ENCODE peak calls at places on chromosomes 16 and 17, in five cellular contexts. T is activated T-cell treated with anti-CD3 and anti-CD28 coated beads for 1 hour, Q is H9, E is psoas muscle, L is heart right ventricle. W is an unnamed sample.

GRCh38 chr16:81522141-81522701 is 77.6 kb downstream of the CMIP start:
- DNase-seq in T (no peak), Q (peak; percentile 78), E (peak; percentile 14), L (no peak), W (no peak)

GRCh38 chr17:53492532-53492931 is 330.2 kb upstream of the KIF2B start:
- DNase-seq in T (no peak), Q (no peak), E (no peak), L (no peak), W (no peak)

GRCh38 chr17:1724869-1725641 is 551 bp downstream of the WDR81 start:
- DNase-seq in T (no peak), Q (no peak), E (peak; percentile 73), L (no peak), W (peak; percentile 56)

GRCh38 chr17:11031787-11032186 is 193.9 kb upstream of the PIRT start:
- DNase-seq in T (no peak), Q (peak; percentile 83), E (no peak), L (no peak), W (no peak)

GRCh38 chr16:49350265-49351103 is 23.1 kb upstream of the C16orf78 start:
- DNase-seq in T (peak; percentile 22), Q (peak; percentile 73), E (peak; percentile 74), L (peak; percentile 67), W (peak; percentile 75)

GRCh38 chr16:57361384-57361783 is 2.8 kb downstream of the CCL22 start:
- DNase-seq in T (no peak), Q (no peak), E (no peak), L (no peak), W (no peak)

GRCh38 chr17:29573871-29574731 is 5.6 kb downstream of the TP53I13 start:
- DNase-seq in T (no peak), Q (no peak), E (no peak), L (no peak), W (no peak)

GRCh38 chr16:85151603-85152413 is 39.5 kb upstream of the CIBAR2 start:
- DNase-seq in T (no peak), Q (no peak), E (peak; percentile 86), L (peak; percentile 83), W (peak; percentile 91)

GRCh38 chr16:24054649-24055560 is 201.2 kb upstream of the CACNG3 start:
- DNase-seq in T (no peak), Q (peak; percentile 68), E (no peak), L (no peak), W (no peak)

GRCh38 chr17:9928601-9929341 is 23.7 kb upstream of the RCVRN start:
- DNase-seq in T (no peak), Q (peak; percentile 80), E (no peak), L (no peak), W (no peak)

GRCh38 chr16:72474511-72475123 is 302.7 kb upstream of the PMFBP1 start:
- DNase-seq in T (no peak), Q (no peak), E (no peak), L (no peak), W (no peak)

GRCh38 chr16:83802135-83802534 is 5.6 kb upstream of the HSBP1 start:
- DNase-seq in T (no peak), Q (no peak), E (no peak), L (no peak), W (no peak)

GRCh38 chr16:82987767-82988166 is 361.0 kb downstream of the CDH13 start:
- DNase-seq in T (no peak), Q (no peak), E (no peak), L (no peak), W (no peak)

GRCh38 chr17:49497147-49498036 is 2.3 kb downstream of the NGFR start:
- DNase-seq in T (no peak), Q (peak; percentile 87), E (peak; percentile 84), L (peak; percentile 66), W (peak; percentile 76)

GRCh38 chr16:68972720-68973119 is 129.4 kb downstream of the TANGO6 start:
- DNase-seq in T (no peak), Q (peak; percentile 89), E (no peak), L (no peak), W (no peak)

GRCh38 chr17:9676742-9677387 is 31.5 kb downstream of the USP43 start:
- DNase-seq in T (no peak), Q (no peak), E (no peak), L (no peak), W (no peak)

GRCh38 chr16:77816293-77816692 is 27.9 kb downstream of the VAT1L start:
- DNase-seq in T (no peak), Q (no peak), E (no peak), L (no peak), W (no peak)

GRCh38 chr16:11034481-11034931 is 90.1 kb downstream of the CLEC16A start:
- DNase-seq in T (no peak), Q (no peak), E (peak; percentile 70), L (no peak), W (peak; percentile 73)

GRCh38 chr17:67377727-67378443 is 804 bp downstream of the PITPNC1 start:
- DNase-seq in T (peak; percentile 39), Q (peak; percentile 69), E (peak; percentile 73), L (peak; percentile 61), W (peak; percentile 68)

GRCh38 chr17:35087731-35088646 is 24.5 kb upstream of the RFFL start:
- DNase-seq in T (no peak), Q (no peak), E (peak; percentile 71), L (peak; percentile 60), W (peak; percentile 72)

GRCh38 chr16:26220894-26221293 is 529.1 kb downstream of the HS3ST4 start:
- DNase-seq in T (no peak), Q (no peak), E (no peak), L (no peak), W (no peak)

GRCh38 chr17:82318169-82318498 is 726 bp upstream of the CD7 start:
- DNase-seq in T (no peak), Q (no peak), E (no peak), L (no peak), W (no peak)

GRCh38 chr17:66507103-66507923 is 204.9 kb downstream of the PRKCA start:
- DNase-seq in T (no peak), Q (no peak), E (no peak), L (no peak), W (no peak)

GRCh38 chr16:87047221-87048037 is 269.8 kb downstream of the C16orf95 start:
- DNase-seq in T (no peak), Q (no peak), E (no peak), L (no peak), W (no peak)

GRCh38 chr16:56631832-56632159 is 663 bp upstream of the MT1M start:
- DNase-seq in T (no peak), Q (no peak), E (no peak), L (no peak), W (no peak)

GRCh38 chr17:30600830-30601494 is 123.8 kb downstream of the GOSR1 start:
- DNase-seq in T (peak; percentile 11), Q (no peak), E (no peak), L (no peak), W (no peak)

GRCh38 chr17:82489117-82489516 is 30.4 kb upstream of the FOXK2 start:
- DNase-seq in T (no peak), Q (no peak), E (peak; percentile 85), L (peak; percentile 73), W (peak; percentile 84)

GRCh38 chr17:76024353-76024752 is 2.8 kb downstream of the EVPL start:
- DNase-seq in T (no peak), Q (no peak), E (no peak), L (no peak), W (no peak)

GRCh38 chr17:17416007-17416399 is 60.8 kb upstream of the MED9 start:
- DNase-seq in T (no peak), Q (peak; percentile 84), E (no peak), L (no peak), W (no peak)

GRCh38 chr17:76373481-76373825 is 11.0 kb upstream of the SPHK1 start:
- DNase-seq in T (no peak), Q (peak; percentile 62), E (no peak), L (peak; percentile 9), W (no peak)

GRCh38 chr17:71023631-71024030 is 854.3 kb downstream of the KCNJ2 start:
- DNase-seq in T (no peak), Q (no peak), E (no peak), L (no peak), W (no peak)

GRCh38 chr17:19346351-19347255 is 15.9 kb downstream of the B9D1 start:
- DNase-seq in T (no peak), Q (peak; percentile 30), E (peak; percentile 87), L (peak; percentile 67), W (peak; percentile 80)

GRCh38 chr17:50806141-50806643 is 29.2 kb upstream of the WFIKKN2 start:
- DNase-seq in T (no peak), Q (peak; percentile 65), E (no peak), L (no peak), W (no peak)

GRCh38 chr16:4920826-4921225 is 16.1 kb downstream of the PPL start:
- DNase-seq in T (no peak), Q (no peak), E (no peak), L (no peak), W (no peak)

GRCh38 chr17:40063034-40063765 is 435 bp downstream of the THRA start:
- DNase-seq in T (no peak), Q (peak; percentile 83), E (peak; percentile 80), L (peak; percentile 61), W (peak; percentile 70)

GRCh38 chr17:83055911-83056582 is 23.4 kb upstream of the METRNL start:
- DNase-seq in T (no peak), Q (no peak), E (peak; percentile 60), L (no peak), W (no peak)

W was measured in left ventricle myocardium superior.